ENCODE peak calls at places on chromosome 21, in six cellular contexts. H is fibroblast of lung, N is cardiac muscle cell, X is IMR-90, J is sigmoid colon, L is WERI-Rb-1. D is an unnamed sample.
A peak's percentile ranks its signal among the peaks of the same experiment; 100 is the strongest.

GRCh38 chr21:29080454-29080930 is 7.0 kb upstream of the CCT8 start:
- DNase-seq in H (peak; percentile 74), N (no peak), X (peak; percentile 37), J (no peak), L (no peak), D (no peak)

GRCh38 chr21:28883931-28884330 is 108.7 kb downstream of the LTN1 start:
- DNase-seq in H (no peak), N (no peak), X (no peak), J (no peak), L (no peak), D (no peak)

GRCh38 chr21:21232320-21232719 is 234.1 kb downstream of the NCAM2 start:
- DNase-seq in H (peak; percentile 50), N (peak; percentile 35), X (peak; percentile 71), J (no peak), L (peak; percentile 16), D (peak; percentile 4)

GRCh38 chr21:43731891-43732711 is 13.2 kb downstream of the PDXK start:
- DNase-seq in H (peak; percentile 77), N (no peak), X (no peak), J (no peak), L (no peak), D (no peak)

GRCh38 chr21:31218830-31219608 is 125.0 kb downstream of the TIAM1 start:
- DNase-seq in H (peak; percentile 72), N (no peak), X (peak; percentile 29), J (no peak), L (no peak), D (no peak)

GRCh38 chr21:46137908-46138307 is 17.5 kb downstream of the FTCD start:
- DNase-seq in H (no peak), N (no peak), X (no peak), J (no peak), L (no peak), D (no peak)

GRCh38 chr21:45415943-45416611 is 11.1 kb downstream of the COL18A1 start:
- DNase-seq in H (no peak), N (no peak), X (no peak), J (peak; percentile 63), L (no peak), D (no peak)

GRCh38 chr21:21230672-21231071 is 232.5 kb downstream of the NCAM2 start:
- DNase-seq in H (peak; percentile 25), N (peak; percentile 75), X (peak; percentile 24), J (no peak), L (no peak), D (no peak)

GRCh38 chr21:28240586-28240985 is 752.1 kb downstream of the LTN1 start:
- DNase-seq in H (peak; percentile 25), N (no peak), X (peak; percentile 81), J (no peak), L (no peak), D (peak; percentile 36)

GRCh38 chr21:46157396-46157986 is 2.1 kb upstream of the FTCD start:
- DNase-seq in H (no peak), N (no peak), X (no peak), J (peak; percentile 60), L (peak; percentile 6), D (no peak)

GRCh38 chr21:44699502-44700001 is 2.6 kb downstream of the KRTAP10-12 start:
- DNase-seq in H (no peak), N (no peak), X (no peak), J (no peak), L (peak; percentile 6), D (no peak)

GRCh38 chr21:39385299-39386145 is 36.6 kb upstream of the HMGN1 start:
- DNase-seq in H (peak; percentile 77), N (no peak), X (peak; percentile 75), J (peak; percentile 93), L (peak; percentile 48), D (peak; percentile 62)

GRCh38 chr21:31644648-31645047 is 14.8 kb upstream of the SOD1 start:
- DNase-seq in H (no peak), N (no peak), X (no peak), J (no peak), L (no peak), D (no peak)

GRCh38 chr21:19566975-19567374 is 1163.4 kb upstream of the TMPRSS15 start:
- DNase-seq in H (no peak), N (no peak), X (no peak), J (no peak), L (no peak), D (no peak)

GRCh38 chr21:30646904-30647303 is 4.2 kb downstream of the KRTAP20-3 start:
- DNase-seq in H (no peak), N (no peak), X (no peak), J (no peak), L (no peak), D (no peak)

GRCh38 chr21:46455575-46456385 is 2.9 kb upstream of the DIP2A start:
- DNase-seq in H (peak; percentile 85), N (no peak), X (peak; percentile 66), J (peak; percentile 54), L (no peak), D (peak; percentile 58)

GRCh38 chr21:43758132-43758619 is 17.9 kb downstream of the CSTB start:
- DNase-seq in H (peak; percentile 51), N (no peak), X (peak; percentile 70), J (peak; percentile 83), L (peak; percentile 53), D (no peak)

GRCh38 chr21:18478513-18478912 is 74.9 kb upstream of the TMPRSS15 start:
- DNase-seq in H (no peak), N (no peak), X (no peak), J (no peak), L (no peak), D (no peak)

GRCh38 chr21:43816611-43817071 is 27.3 kb downstream of the RRP1 start:
- DNase-seq in H (no peak), N (no peak), X (no peak), J (no peak), L (no peak), D (no peak)

GRCh38 chr21:14492890-14493289 is 53.2 kb downstream of the SAMSN1 start:
- DNase-seq in H (no peak), N (peak; percentile 5), X (no peak), J (no peak), L (no peak), D (no peak)

GRCh38 chr21:44375281-44375651 is 21.8 kb downstream of the TRPM2 start:
- DNase-seq in H (no peak), N (no peak), X (no peak), J (no peak), L (no peak), D (no peak)

DNA sequence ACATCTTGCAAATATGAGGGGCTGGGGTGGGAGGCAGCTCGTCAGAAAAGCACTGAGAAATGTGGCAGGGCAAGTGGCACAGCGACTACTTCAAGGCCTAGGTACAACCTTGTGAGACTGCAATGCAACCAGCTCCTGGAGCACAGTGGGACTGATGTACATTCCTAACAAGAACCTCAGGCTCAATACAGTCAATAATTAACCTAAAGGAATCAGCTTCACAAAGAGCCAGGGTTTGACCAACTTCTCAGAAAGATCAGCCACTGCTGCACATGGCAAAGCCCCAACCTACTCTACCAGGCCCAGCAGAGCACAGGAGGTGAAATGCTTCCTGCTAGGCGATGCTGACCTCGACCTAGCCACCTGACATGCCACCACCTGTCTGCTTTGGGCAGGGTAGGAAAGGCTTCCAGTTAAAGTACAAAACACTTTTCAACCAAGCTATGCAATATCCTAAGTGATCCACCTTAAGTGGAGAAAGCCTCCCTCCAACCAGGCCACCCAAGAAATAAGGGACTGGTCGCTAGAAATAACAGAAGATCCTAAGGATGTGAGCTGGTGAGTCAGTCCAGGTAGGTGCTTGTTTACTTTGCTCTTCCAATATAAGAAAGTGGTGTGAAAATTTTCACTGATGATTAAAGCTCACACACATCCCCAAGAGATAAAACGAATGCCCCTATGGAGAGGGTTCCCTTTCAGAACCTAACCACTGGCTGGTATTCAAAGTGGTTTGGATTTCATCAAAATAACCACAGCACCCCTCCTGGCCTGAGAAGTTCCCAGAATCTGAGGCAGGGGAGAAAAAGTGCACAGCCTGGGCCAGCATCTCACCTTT is 2.1 kb downstream of the RIPK4 start:
- DNase-seq in H (no peak), N (no peak), X (no peak), J (peak; percentile 15), L (no peak), D (no peak)
- H3K27me3 ChIP-seq in H (peaks cover 60% of the 10 kb centered on the region), N (peaks cover 98% of the 10 kb centered on the region), X (peaks cover 94% of the 10 kb centered on the region), J (peaks cover 87% of the 10 kb centered on the region), L (peaks cover 3% of the 10 kb centered on the region), D (peaks cover 48% of the 10 kb centered on the region)

DNA sequence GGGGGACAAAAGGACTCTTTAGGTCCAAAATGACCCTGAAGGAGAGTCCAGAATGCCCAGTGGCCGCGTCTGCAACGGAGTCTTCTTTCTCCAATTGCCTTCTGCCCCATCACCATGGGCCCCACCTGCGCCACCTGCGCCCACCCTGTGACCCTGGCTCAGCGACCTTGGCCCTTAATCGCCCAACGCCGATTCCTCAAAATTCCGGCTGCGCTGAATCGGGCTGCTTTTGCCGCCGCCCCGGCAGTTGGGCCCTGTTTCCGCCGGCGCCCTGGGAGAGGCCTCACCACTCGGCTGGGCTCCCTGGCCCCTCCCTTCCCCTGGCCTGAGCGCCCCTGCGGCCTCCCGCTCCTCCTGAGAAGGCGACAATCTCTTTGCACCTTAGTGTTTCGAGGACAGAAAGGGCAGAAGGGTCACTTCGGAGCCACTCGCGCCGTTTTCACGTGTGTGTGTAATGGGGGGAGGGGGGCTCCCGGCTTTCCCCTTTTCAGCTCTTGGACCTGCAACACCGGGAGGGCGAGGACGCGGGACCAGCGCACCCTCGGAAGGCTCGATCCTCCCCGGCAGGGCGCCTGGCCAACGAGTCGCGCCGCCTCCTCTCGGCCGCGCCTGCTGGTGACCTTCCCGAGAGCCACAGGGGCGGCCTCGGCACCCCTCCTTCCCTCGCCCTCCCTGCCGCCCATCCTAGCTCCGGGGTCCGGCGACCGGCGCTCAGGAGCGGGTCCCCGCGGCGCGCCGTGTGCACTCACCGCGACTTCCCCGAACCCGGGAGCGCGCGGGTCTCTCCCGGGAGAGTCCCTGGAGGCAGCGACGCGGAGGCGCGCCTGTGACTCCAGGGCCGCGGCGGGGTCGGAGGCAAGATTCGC is 522 bp upstream of the SIM2 start:
- DNase-seq in H (no peak), N (peak; percentile 46), X (peak; percentile 15), J (no peak), L (peak; percentile 58), D (no peak)
- H3K4me3 ChIP-seq in H (no peak overlapping the region), N (peak overlapping the region; percentile 37), X (peak overlapping the region; percentile 57), J (peak overlapping the region; percentile 39), L (peak overlapping the region; percentile 49), D (no peak overlapping the region)

GRCh38 chr21:26965091-26965566 is 1.8 kb downstream of the ADAMTS5 start:
- DNase-seq in H (no peak), N (no peak), X (no peak), J (no peak), L (no peak), D (no peak)
- H3K27me3 ChIP-seq in H (no peaks in the 10 kb centered on the region), N (peaks cover 68% of the 10 kb centered on the region), X (no peaks in the 10 kb centered on the region), J (peaks cover 14% of the 10 kb centered on the region), L (peaks cover 99% of the 10 kb centered on the region), D (no peaks in the 10 kb centered on the region)

DNA sequence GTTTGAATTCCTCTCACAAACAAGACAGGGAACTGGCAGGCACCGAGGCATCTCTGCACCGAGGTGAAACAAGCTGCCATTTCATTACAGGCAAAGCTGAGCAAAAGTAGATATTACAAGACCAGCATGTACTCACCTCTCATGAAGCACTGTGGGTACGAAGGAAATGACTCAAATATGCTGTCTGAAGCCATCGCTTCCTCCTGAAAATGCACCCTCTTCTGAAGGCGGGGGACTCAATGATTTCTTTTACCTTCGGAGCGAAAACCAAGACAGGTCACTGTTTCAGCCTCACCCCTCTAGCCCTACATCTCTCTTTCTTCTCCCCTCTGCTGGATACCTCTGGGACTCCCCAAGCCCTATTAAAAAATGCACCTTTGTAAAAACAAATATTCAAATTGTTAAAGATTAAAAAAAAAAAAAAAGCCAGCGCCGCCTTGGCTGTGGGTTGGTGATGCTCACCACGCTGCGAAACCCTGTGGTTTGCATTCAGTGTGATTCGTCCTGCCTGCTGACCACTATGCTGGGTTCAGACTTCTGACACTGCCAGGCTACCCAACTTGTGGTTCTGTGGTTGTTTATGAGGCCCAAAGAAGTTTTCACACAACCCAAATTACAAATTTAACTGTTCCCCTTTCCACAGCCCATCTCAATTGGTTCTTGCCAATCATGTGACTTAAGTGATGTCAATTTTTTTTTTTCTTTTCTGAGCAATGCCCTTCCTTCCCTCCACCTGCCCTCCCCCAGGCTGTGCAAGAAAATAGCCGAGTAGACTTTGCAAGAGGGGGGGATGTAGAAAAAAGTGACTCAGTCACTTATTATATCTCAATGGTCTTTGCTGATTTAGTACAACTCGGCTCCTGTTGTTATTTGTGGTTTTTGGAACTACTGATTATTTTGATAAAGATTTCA is at the start of gene RUNX1:
- DNase-seq in H (peak; percentile 96), N (no peak), X (peak; percentile 56), J (no peak), L (no peak), D (peak; percentile 67)
- H3K4me3 ChIP-seq in H (peak within 1 kb of the TSS; percentile 33), N (no peak within 1 kb of the TSS), X (no peak within 1 kb of the TSS), J (peak within 1 kb of the TSS; percentile 29), L (no peak within 1 kb of the TSS), D (peak within 1 kb of the TSS; percentile 60)